ENCODE peak calls at places on chromosome 2, in four cellular contexts. L is OCI-LY7, V is cardiac fibroblast, C is IMR-90. I is an unnamed sample.
A peak's percentile ranks its signal among the peaks of the same experiment; 100 is the strongest.

GRCh38 chr2:127137225-127137624 is 30.3 kb upstream of the BIN1 start:
- DNase-seq in C (no peak), V (no peak), L (no peak), I (no peak)

GRCh38 chr2:17867133-17867532 is 11.3 kb upstream of the KCNS3 start:
- DNase-seq in L (no peak), C (no peak), V (no peak), I (no peak)

GRCh38 chr2:156896294-156896693 is 361.2 kb upstream of the GALNT5 start:
- DNase-seq in C (peak; percentile 73), V (no peak), L (no peak), I (no peak)

GRCh38 chr2:10844083-10844482 is 31.5 kb upstream of the PDIA6 start:
- DNase-seq in V (peak; percentile 75), L (no peak), C (peak; percentile 38), I (no peak)

GRCh38 chr2:18971628-18972027 is 382.3 kb upstream of the NT5C1B start:
- DNase-seq in L (no peak), C (peak; percentile 38), V (no peak), I (no peak)

GRCh38 chr2:558302-558642 is 118.9 kb downstream of the TMEM18 start:
- DNase-seq in V (no peak), C (no peak), L (no peak), I (no peak)

GRCh38 chr2:37780097-37780676 is 108.7 kb upstream of the CDC42EP3 start:
- DNase-seq in C (peak; percentile 68), L (no peak), V (no peak), I (no peak)

GRCh38 chr2:181891258-181891965 is at the start of gene ITPRID2:
- DNase-seq in L (peak; percentile 84), V (peak; percentile 95), C (peak; percentile 89), I (peak; percentile 83)

GRCh38 chr2:151465771-151466170 is 56.1 kb downstream of the RIF1 start:
- DNase-seq in C (no peak), L (no peak), V (no peak), I (no peak)

GRCh38 chr2:24359701-24360049 is 661 bp downstream of the ITSN2 start:
- DNase-seq in C (no peak), V (peak; percentile 25), L (peak; percentile 53), I (no peak)

GRCh38 chr2:201974651-201975050 is 59.0 kb upstream of the FZD7 start:
- DNase-seq in V (no peak), L (no peak), C (no peak), I (no peak)

GRCh38 chr2:83368916-83369315 is 1090.2 kb downstream of the SUCLG1 start:
- DNase-seq in V (peak; percentile 28), C (no peak), L (no peak), I (no peak)

GRCh38 chr2:223797073-223797472 is 40.3 kb downstream of the AP1S3 start:
- DNase-seq in C (peak; percentile 34), L (no peak), V (peak; percentile 70), I (no peak)

GRCh38 chr2:160207804-160208661 is 8.0 kb upstream of the ITGB6 start:
- DNase-seq in V (peak; percentile 92), C (peak; percentile 83), L (no peak), I (peak; percentile 97)

GRCh38 chr2:54551123-54551756 is 95.1 kb downstream of the SPTBN1 start:
- DNase-seq in C (no peak), V (no peak), L (peak; percentile 87), I (no peak)

GRCh38 chr2:39119732-39120520 is 925 bp downstream of the SOS1 start:
- DNase-seq in L (peak; percentile 81), V (peak; percentile 64), C (peak; percentile 49), I (no peak)

GRCh38 chr2:8520791-8521344 is 161.0 kb upstream of the ID2 start:
- DNase-seq in L (peak; percentile 63), C (no peak), V (no peak), I (no peak)

GRCh38 chr2:112480540-112481049 is 1.4 kb upstream of the TTL start:
- DNase-seq in V (no peak), L (no peak), C (no peak), I (no peak)

GRCh38 chr2:154264024-154264423 is 392.3 kb downstream of the GALNT13 start:
- DNase-seq in V (no peak), L (no peak), C (no peak), I (no peak)

GRCh38 chr2:238284802-238285515 is 3.5 kb downstream of the PER2 start:
- DNase-seq in C (no peak), L (no peak), V (no peak), I (no peak)

GRCh38 chr2:113863166-113863565 is 26.7 kb upstream of the ACTR3 start:
- DNase-seq in L (peak; percentile 71), C (no peak), V (no peak), I (no peak)

GRCh38 chr2:181313845-181314244 is 143.3 kb upstream of the ITGA4 start:
- DNase-seq in L (no peak), C (no peak), V (no peak), I (no peak)

GRCh38 chr2:55590810-55591440 is 26.5 kb downstream of the PPP4R3B start:
- DNase-seq in L (no peak), C (peak; percentile 60), V (no peak), I (no peak)

GRCh38 chr2:37711308-37711731 is 39.9 kb upstream of the CDC42EP3 start:
- DNase-seq in L (no peak), V (peak; percentile 85), C (peak; percentile 91), I (no peak)

GRCh38 chr2:32832821-32833220 is 113.9 kb upstream of the LTBP1 start:
- DNase-seq in C (peak; percentile 80), L (no peak), V (peak; percentile 45), I (no peak)

GRCh38 chr2:149692837-149693518 is 105.4 kb upstream of the MMADHC start:
- DNase-seq in V (peak; percentile 15), C (peak; percentile 38), L (no peak), I (no peak)

DNA sequence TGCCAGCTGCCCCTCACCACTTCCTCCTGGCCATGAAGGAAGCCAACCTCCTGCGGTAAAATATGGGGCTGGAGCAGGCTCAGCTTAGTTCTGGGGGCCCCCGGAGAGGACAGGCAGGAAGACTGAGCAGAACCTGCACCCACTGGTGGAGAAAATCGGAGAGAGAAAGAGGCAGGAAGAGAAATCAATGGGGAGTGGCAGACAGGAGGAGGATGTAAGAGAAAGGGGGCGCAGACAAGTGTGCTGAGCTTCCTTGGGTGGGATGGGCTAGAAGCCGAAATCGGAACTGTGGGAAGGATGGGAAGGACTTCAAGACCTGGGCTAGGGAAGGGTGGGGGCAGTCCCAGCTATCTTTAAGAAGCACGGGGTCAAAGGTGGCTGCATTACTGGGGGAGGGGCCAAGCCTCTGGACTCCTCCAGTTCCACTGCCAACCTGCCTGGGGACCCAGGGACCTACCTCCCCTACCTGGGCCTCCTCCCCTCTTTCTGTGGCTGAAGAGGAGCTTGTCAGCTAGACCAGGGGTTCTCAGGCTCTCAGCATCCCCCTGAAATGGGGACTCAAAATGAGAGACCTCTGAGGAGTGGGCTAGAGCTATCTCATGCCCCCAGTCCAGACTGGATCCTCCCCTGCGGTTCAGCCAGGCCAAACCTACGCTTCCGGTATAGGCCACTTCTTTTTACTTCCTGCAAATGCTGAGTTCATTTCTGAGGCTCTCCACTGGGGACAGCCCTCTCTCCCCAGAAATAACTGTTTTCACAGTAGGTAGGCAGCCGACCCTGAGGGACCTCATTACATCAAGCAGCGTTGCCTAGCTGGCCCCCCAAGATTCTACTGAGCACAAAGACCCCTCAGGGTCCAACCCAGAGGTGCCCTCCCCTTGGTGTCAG is 33.6 kb upstream of the B3GNT7 start:
- DNase-seq in L (peak; percentile 76), C (no peak), V (no peak), I (peak; percentile 54)
- TF ChIP-seq CTCF in L (peak; percentile 61), C (no peak), V (no peak), I (no peak)

GRCh38 chr2:21042708-21042957 is 1.2 kb downstream of the APOB start:
- DNase-seq in L (no peak), V (no peak), C (no peak), I (no peak)

GRCh38 chr2:21040468-21041377 is 3.1 kb downstream of the APOB start:
- DNase-seq in L (no peak), C (no peak), V (no peak), I (no peak)

GRCh38 chr2:21041943-21042707 is 1.7 kb downstream of the APOB start:
- DNase-seq in C (no peak), V (peak; percentile 34), L (no peak), I (no peak)

GRCh38 chr2:21039979-21040467 is 3.9 kb downstream of the APOB start:
- DNase-seq in V (no peak), L (no peak), C (no peak), I (no peak)

GRCh38 chr2:21041462-21041861 is 2.4 kb downstream of the APOB start:
- DNase-seq in C (no peak), L (no peak), V (no peak), I (no peak)
- TF ChIP-seq CTCF in C (no peak), L (no peak), V (no peak), I (no peak)

DNA sequence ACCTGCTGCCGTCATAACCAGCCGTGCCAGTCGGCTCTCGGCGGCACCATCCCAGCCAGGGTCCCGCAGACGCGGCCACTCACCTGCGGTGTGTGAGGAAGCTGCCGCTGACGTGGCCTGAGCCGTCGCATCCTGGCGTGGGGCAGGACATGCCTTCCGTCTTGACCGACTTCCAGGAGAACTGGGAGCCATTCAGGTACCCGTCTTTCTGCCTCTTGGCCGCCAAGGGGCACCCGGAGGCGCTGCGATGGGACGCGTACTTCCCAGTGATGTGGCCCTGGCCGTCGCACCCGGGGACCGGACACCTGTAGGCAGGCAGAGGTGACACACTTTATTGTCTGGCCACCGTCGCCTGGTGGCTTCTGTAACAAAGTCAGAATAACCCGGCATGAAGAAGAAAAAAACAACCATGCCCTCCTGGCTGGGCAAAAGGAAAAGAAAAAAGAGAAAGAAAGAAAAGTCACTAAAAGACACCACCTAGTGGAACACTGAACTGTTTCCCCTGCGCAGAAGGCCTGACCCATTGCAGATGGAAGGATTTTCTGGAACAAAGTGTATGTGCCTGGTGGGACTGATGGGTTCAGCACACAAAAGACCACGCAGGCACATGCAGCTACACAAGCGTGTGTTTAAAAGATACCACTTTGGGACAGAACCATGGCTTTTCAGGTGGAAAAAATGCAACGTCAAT is 94.9 kb upstream of the PXDN start:
- DNase-seq in C (no peak), L (no peak), V (no peak), I (no peak)
- TF ChIP-seq CTCF in C (no peak), L (no peak), V (no peak), I (peak; percentile 44)

DNA sequence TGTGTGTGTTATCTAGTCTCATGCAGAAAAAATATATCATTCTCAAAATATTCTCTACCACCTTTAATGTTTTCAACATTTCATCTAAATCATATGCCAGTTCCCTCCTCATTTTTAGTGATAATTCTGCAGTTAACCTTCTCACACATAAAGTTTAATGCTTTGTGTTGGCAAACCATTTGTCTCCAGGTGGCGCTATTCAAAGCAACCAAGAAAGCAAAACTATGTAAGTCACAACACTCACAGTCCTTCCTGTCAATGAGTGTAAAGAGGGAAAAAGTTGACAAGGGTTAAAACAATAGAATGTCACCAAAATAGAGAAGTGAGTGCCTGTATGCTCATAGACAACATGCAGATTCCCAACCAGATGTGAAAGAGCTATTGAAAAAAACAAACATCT is 961.6 kb upstream of the LRRTM1 start:
- DNase-seq in C (no peak), V (peak; percentile 1), L (peak; percentile 17), I (no peak)
- TF ChIP-seq CTCF in C (no peak), V (no peak), L (peak; percentile 79), I (peak; percentile 47)

GRCh38 chr2:135258193-135258592 is 206.1 kb downstream of the RAB3GAP1 start:
- DNase-seq in V (no peak), C (no peak), L (peak; percentile 44), I (no peak)
- TF ChIP-seq CTCF in V (no peak), C (no peak), L (peak; percentile 60), I (no peak)

DNA sequence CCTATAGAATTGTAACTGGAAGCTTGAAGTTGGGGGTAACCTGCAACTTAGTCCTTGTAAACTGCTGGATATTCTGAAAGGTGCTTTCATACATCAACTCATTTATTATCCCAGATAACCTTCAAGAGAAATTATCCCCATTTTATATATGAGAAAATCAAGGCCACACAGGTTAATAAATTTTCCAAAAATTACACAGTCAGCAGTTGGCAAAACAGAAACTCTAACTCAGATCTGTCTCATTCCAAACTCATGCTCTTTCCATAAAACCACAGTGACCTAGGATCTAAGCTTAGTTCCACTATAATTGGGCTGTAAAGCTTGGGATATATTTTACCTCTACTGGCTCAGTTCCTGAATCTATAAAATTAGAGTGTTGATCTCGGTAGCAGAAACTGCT is 167.6 kb upstream of the DDX18 start:
- DNase-seq in C (no peak), V (no peak), L (no peak), I (no peak)
- TF ChIP-seq CTCF in C (no peak), V (no peak), L (no peak), I (no peak)

I was measured in chondrocyte.